ENCODE peak calls at places on chromosomes 7 and 10, in five cellular contexts. F, D, T, R and Z are unnamed samples.

GRCh38 chr7:84336303-84336702 is 141.7 kb upstream of the SEMA3A start:
- DNase-seq in F (no peak), R (no peak), T (peak), D (no peak), Z (peak)

GRCh38 chr10:111579473-111579872 is 502.6 kb downstream of the ADRA2A start:
- DNase-seq in D (no peak), T (no peak), F (no peak), R (no peak), Z (no peak)

GRCh38 chr7:52261052-52261451 is 774.4 kb upstream of the POM121L12 start:
- DNase-seq in R (no peak), D (no peak), T (no peak), F (no peak), Z (no peak)

GRCh38 chr10:125209591-125210373 is 49.4 kb upstream of the CTBP2 start:
- DNase-seq in R (no peak), D (no peak), T (peak), F (no peak), Z (no peak)

GRCh38 chr10:86729677-86730076 is 26.7 kb upstream of the BMPR1A start:
- DNase-seq in D (no peak), T (no peak), R (no peak), F (no peak), Z (no peak)

GRCh38 chr10:71088054-71088453 is 124.3 kb upstream of the UNC5B start:
- DNase-seq in R (no peak), D (no peak), T (peak), F (no peak), Z (no peak)

GRCh38 chr7:36283711-36284130 is 105.9 kb upstream of the ANLN start:
- DNase-seq in T (no peak), R (peak), F (peak), D (peak), Z (no peak)

GRCh38 chr7:66114743-66115727 is at the start of gene CRCP:
- DNase-seq in D (peak), F (peak), T (peak), R (peak), Z (peak)

GRCh38 chr7:95172420-95172819 is 151.9 kb downstream of the PON1 start:
- DNase-seq in T (no peak), D (no peak), R (no peak), F (no peak), Z (no peak)

GRCh38 chr7:142904128-142904527 is 18.6 kb upstream of the TRPV6 start:
- DNase-seq in R (no peak), T (no peak), D (no peak), F (no peak), Z (no peak)

GRCh38 chr7:30173058-30173897 is 38.5 kb downstream of the MTURN start:
- DNase-seq in D (peak), T (peak), F (peak), R (peak), Z (peak)

GRCh38 chr7:2038876-2039728 is 193.6 kb downstream of the MAD1L1 start:
- DNase-seq in T (no peak), F (no peak), R (peak), D (no peak), Z (peak)

GRCh38 chr10:132389631-132390454 is 7.2 kb upstream of the PWWP2B start:
- DNase-seq in R (peak), T (no peak), F (no peak), D (peak), Z (peak)

GRCh38 chr10:76902949-76903348 is 734.7 kb downstream of the KCNMA1 start:
- DNase-seq in T (no peak), R (no peak), D (peak), F (peak), Z (peak)

GRCh38 chr10:30751678-30752331 is 122.3 kb upstream of the LYZL2 start:
- DNase-seq in R (peak), F (peak), T (peak), D (peak), Z (peak)

GRCh38 chr10:74784462-74784861 is 41.9 kb upstream of the KAT6B start:
- DNase-seq in D (no peak), T (no peak), F (no peak), R (no peak), Z (no peak)

GRCh38 chr7:12386237-12386839 is 17.3 kb downstream of the VWDE start:
- DNase-seq in R (no peak), T (no peak), F (no peak), D (no peak), Z (no peak)

GRCh38 chr10:28343987-28344895 is 41.4 kb upstream of the MPP7 start:
- DNase-seq in R (no peak), F (no peak), T (no peak), D (no peak), Z (no peak)

GRCh38 chr10:103599211-103599610 is 105.7 kb downstream of the NEURL1 start:
- DNase-seq in R (no peak), D (no peak), F (no peak), T (no peak), Z (no peak)

GRCh38 chr10:101120884-101121660 is 10.0 kb upstream of the TLX1 start:
- DNase-seq in R (no peak), T (no peak), D (peak), F (no peak), Z (no peak)

GRCh38 chr7:99618726-99619125 is 2.0 kb downstream of the ZSCAN25 start:
- DNase-seq in R (no peak), T (no peak), D (no peak), F (no peak), Z (no peak)

GRCh38 chr7:43462836-43463235 is 120.1 kb upstream of the STK17A start:
- DNase-seq in F (no peak), T (no peak), D (no peak), R (peak), Z (peak)

GRCh38 chr7:14759785-14760184 is 142.8 kb downstream of the DGKB start:
- DNase-seq in D (no peak), F (no peak), R (no peak), T (no peak), Z (no peak)

GRCh38 chr10:14884082-14884481 is 5.4 kb downstream of the SUV39H2 start:
- DNase-seq in R (no peak), D (no peak), T (no peak), F (no peak), Z (no peak)

GRCh38 chr10:113051456-113051855 is 101.4 kb downstream of the TCF7L2 start:
- DNase-seq in F (no peak), R (no peak), T (peak), D (no peak), Z (peak)

GRCh38 chr10:108544500-108545120 is 1378.7 kb downstream of the XPNPEP1 start:
- DNase-seq in D (peak), F (no peak), T (peak), R (no peak), Z (peak)

GRCh38 chr10:34716958-34717357 is 98.1 kb downstream of the PARD3 start:
- DNase-seq in R (no peak), D (no peak), T (peak), F (no peak), Z (no peak)

GRCh38 chr10:87505366-87506113 is 847 bp downstream of the MINPP1 start:
- DNase-seq in F (peak), T (peak), R (peak), D (peak), Z (peak)

GRCh38 chr7:156222151-156222550 is 409.9 kb upstream of the SHH start:
- DNase-seq in D (no peak), T (no peak), R (no peak), F (no peak), Z (no peak)

DNA sequence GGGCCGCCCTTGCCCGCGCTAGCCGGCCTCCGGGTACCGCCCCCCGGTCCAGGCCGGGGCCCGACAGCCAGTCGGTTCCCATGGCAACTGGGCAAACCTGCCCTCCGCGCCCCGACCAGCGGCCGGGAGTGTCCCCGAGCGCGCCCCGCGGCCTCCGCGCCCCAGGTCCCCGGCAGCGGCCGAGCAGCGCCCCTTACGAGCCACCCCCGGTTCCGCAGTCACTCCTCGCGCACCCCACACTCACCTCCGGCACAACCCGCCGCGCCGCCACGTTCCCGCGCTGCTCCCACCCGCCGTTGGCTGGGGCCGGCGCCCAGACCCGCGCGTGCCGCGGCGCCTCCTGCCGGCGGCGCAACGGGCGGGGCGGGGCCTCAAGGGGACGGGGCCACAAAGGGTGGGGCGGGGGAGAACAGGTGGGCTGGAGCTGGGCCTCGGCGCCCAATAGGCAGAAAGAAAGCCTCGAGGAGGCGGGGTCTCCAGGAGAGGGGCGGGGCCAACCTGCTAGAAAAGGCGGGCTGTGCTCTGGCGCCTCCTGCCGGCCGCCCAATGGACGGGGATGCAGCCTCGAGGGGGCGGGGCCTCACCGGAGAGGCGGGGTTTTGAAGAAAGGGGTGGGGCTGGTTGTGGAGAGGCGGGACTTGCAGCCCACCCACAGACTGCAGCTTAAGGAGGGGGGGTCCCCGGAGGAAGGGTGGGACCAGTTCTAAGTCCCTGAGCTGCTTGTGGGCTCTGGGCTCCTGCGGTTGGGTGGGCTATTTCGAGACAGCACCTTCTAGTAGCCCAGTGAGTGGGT is at the start of gene RADIL:
- DNase-seq in R (peak), D (peak), F (peak), T (peak), Z (peak)
- TF ChIP-seq CTCF in R (peak), D (peak), F (peak), T (peak), Z (peak)

GRCh38 chr7:151342102-151342646 is 562 bp downstream of the NUB1 start:
- DNase-seq in D (no peak), R (no peak), F (no peak), T (no peak), Z (no peak)

GRCh38 chr7:151338809-151339208 is 2.8 kb upstream of the NUB1 start:
- DNase-seq in D (no peak), R (no peak), T (no peak), F (no peak), Z (no peak)

GRCh38 chr7:151340794-151341356 is 737 bp upstream of the NUB1 start:
- DNase-seq in F (no peak), D (no peak), R (no peak), T (no peak), Z (no peak)

GRCh38 chr7:151341357-151342101 is at the start of gene NUB1:
- DNase-seq in F (peak), R (peak), D (peak), T (peak), Z (peak)

GRCh38 chr7:151339651-151340377 is 1.8 kb upstream of the NUB1 start:
- DNase-seq in R (no peak), F (no peak), T (no peak), D (no peak), Z (no peak)
- H3K4me3 ChIP-seq in R (no peak), F (no peak), T (no peak), D (no peak), Z (no peak)

GRCh38 chr10:72331575-72332422 is 22.9 kb downstream of the DNAJB12 start:
- DNase-seq in R (peak), F (peak), D (peak), T (peak), Z (peak)
- TF ChIP-seq CTCF in R (peak), F (peak), D (peak), T (no peak), Z (no peak)

GRCh38 chr7:151114151-151115090 is 28.1 kb downstream of the AGAP3 start:
- DNase-seq in T (no peak), R (no peak), F (no peak), D (peak), Z (no peak)
- H3K4me3 ChIP-seq in T (peak), R (peak), F (peak), D (peak), Z (no peak)

GRCh38 chr10:84059526-84059925 is 79.8 kb upstream of the GHITM start:
- DNase-seq in T (no peak), R (no peak), F (no peak), D (no peak), Z (no peak)
- TF ChIP-seq CTCF in T (no peak), R (no peak), F (no peak), D (no peak), Z (no peak)

DNA sequence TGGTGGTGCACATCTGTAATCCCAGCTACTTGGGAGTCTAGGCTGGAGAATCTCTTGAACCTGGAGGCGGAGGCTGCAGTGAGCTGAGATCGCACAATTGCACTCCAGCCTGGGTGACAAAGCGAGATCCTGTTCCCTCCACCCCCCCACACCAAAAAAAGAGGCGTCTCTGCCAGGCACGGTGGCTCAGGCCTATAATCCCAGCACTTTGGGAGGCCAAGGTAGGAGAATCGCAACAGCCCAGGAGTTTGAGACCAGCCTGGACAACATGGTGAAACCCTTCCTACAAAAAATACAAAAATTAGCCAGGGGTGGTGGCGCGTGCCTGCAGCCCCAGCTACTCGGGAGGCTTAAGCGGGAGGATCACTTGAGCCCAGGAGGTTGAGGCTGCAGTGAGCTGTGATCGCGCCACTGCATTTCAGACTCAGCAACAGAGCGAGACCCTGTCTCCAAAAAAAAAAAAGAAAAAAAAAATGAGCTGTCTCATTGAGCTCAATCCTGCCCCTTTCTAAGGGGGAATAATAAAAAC is 1.8 kb downstream of the ACTR1A start:
- DNase-seq in T (no peak), F (no peak), R (no peak), D (no peak), Z (no peak)
- H3K4me3 ChIP-seq in T (peak), F (no peak), R (peak), D (no peak), Z (no peak)

DNA sequence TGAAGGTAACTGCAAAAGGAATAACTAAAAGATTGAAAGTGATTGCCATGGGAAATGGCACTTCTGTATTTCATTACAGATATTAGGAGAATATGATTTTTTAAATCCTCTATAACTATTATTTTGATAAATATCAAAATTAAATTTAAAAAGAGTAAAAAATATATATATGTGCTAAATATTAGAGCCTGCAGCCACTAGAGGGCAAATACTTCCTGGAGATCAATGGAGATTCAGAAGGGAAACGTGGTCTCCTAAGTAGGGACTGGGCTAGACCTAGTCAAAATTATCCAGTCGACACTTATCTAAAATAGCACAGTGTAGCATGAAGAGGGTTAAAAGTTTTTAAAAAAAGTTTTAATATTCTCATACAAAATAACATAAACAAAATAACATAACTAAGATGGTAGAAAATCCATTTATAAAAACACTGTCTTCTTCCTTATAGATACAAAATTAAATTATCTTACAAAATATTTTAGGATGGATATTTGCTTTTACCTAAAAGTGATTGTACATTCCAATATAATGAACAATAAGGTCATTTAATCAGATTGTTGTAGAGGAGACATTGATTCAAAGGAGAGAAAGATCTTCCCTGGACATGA is 434.3 kb downstream of the MDFIC start:
- DNase-seq in R (no peak), F (no peak), T (peak), D (no peak), Z (peak)
- TF ChIP-seq CTCF in R (no peak), F (no peak), T (peak), D (peak), Z (peak)